ENCODE peak calls at places on chromosome 21, in seven cellular contexts. One of them, this sample, is unnamed.

GRCh38 chr21:44874497-44875331 is 1.2 kb upstream of the PTTG1IP start:
- DNase-seq in astrocyte of the cerebellum: no peak
- DNase-seq in fibroblast of gingiva: peak; percentile 18
- DNase-seq in hippocampal formation: peak; percentile 26
- DNase-seq in endodermal cell: peak; percentile 77
- DNase-seq in GOT3: no peak
- DNase-seq in activated CD8-positive, alpha-beta memory T cell treated with anti-CD3 and anti-CD28 coated beads for 1 hour: no peak
- DNase-seq in this sample: peak; percentile 80

GRCh38 chr21:38467369-38467768 is 30.9 kb downstream of the ERG start:
- DNase-seq in astrocyte of the cerebellum: no peak
- DNase-seq in activated CD8-positive, alpha-beta memory T cell treated with anti-CD3 and anti-CD28 coated beads for 1 hour: no peak
- DNase-seq in hippocampal formation: no peak
- DNase-seq in endodermal cell: no peak
- DNase-seq in GOT3: no peak
- DNase-seq in fibroblast of gingiva: no peak
- DNase-seq in this sample: no peak

GRCh38 chr21:27802816-27803475 is 836.1 kb upstream of the ADAMTS5 start:
- DNase-seq in fibroblast of gingiva: peak; percentile 66
- DNase-seq in activated CD8-positive, alpha-beta memory T cell treated with anti-CD3 and anti-CD28 coated beads for 1 hour: no peak
- DNase-seq in astrocyte of the cerebellum: peak; percentile 3
- DNase-seq in GOT3: no peak
- DNase-seq in hippocampal formation: peak; percentile 42
- DNase-seq in endodermal cell: peak; percentile 86
- DNase-seq in this sample: peak; percentile 45

GRCh38 chr21:46118305-46118870 is 20.5 kb downstream of the COL6A2 start:
- DNase-seq in fibroblast of gingiva: no peak
- DNase-seq in hippocampal formation: no peak
- DNase-seq in astrocyte of the cerebellum: no peak
- DNase-seq in endodermal cell: no peak
- DNase-seq in activated CD8-positive, alpha-beta memory T cell treated with anti-CD3 and anti-CD28 coated beads for 1 hour: no peak
- DNase-seq in GOT3: no peak
- DNase-seq in this sample: no peak

GRCh38 chr21:46061063-46061462 is 36.8 kb upstream of the COL6A2 start:
- DNase-seq in hippocampal formation: no peak
- DNase-seq in fibroblast of gingiva: no peak
- DNase-seq in activated CD8-positive, alpha-beta memory T cell treated with anti-CD3 and anti-CD28 coated beads for 1 hour: no peak
- DNase-seq in GOT3: no peak
- DNase-seq in endodermal cell: no peak
- DNase-seq in astrocyte of the cerebellum: no peak
- DNase-seq in this sample: no peak

GRCh38 chr21:35484856-35485255 is 435.8 kb upstream of the RUNX1 start:
- DNase-seq in astrocyte of the cerebellum: no peak
- DNase-seq in GOT3: no peak
- DNase-seq in fibroblast of gingiva: no peak
- DNase-seq in hippocampal formation: no peak
- DNase-seq in endodermal cell: no peak
- DNase-seq in activated CD8-positive, alpha-beta memory T cell treated with anti-CD3 and anti-CD28 coated beads for 1 hour: no peak
- DNase-seq in this sample: no peak

GRCh38 chr21:44702111-44702972 is 5.4 kb downstream of the KRTAP10-12 start:
- DNase-seq in astrocyte of the cerebellum: no peak
- DNase-seq in GOT3: no peak
- DNase-seq in fibroblast of gingiva: no peak
- DNase-seq in activated CD8-positive, alpha-beta memory T cell treated with anti-CD3 and anti-CD28 coated beads for 1 hour: no peak
- DNase-seq in hippocampal formation: no peak
- DNase-seq in endodermal cell: peak; percentile 46
- DNase-seq in this sample: no peak

GRCh38 chr21:31873696-31874599 is 1.1 kb downstream of the HUNK start:
- DNase-seq in endodermal cell: peak; percentile 90
- DNase-seq in fibroblast of gingiva: no peak
- DNase-seq in astrocyte of the cerebellum: no peak
- DNase-seq in GOT3: peak; percentile 21
- DNase-seq in hippocampal formation: no peak
- DNase-seq in activated CD8-positive, alpha-beta memory T cell treated with anti-CD3 and anti-CD28 coated beads for 1 hour: peak; percentile 24
- DNase-seq in this sample: peak; percentile 65

GRCh38 chr21:32572574-32573420 is 12.5 kb downstream of the TCP10L start:
- DNase-seq in astrocyte of the cerebellum: no peak
- DNase-seq in hippocampal formation: no peak
- DNase-seq in GOT3: no peak
- DNase-seq in activated CD8-positive, alpha-beta memory T cell treated with anti-CD3 and anti-CD28 coated beads for 1 hour: no peak
- DNase-seq in fibroblast of gingiva: no peak
- DNase-seq in endodermal cell: peak; percentile 51
- DNase-seq in this sample: peak; percentile 37

GRCh38 chr21:39321424-39321823 is 8.0 kb upstream of the BRWD1 start:
- DNase-seq in hippocampal formation: no peak
- DNase-seq in fibroblast of gingiva: peak; percentile 3
- DNase-seq in activated CD8-positive, alpha-beta memory T cell treated with anti-CD3 and anti-CD28 coated beads for 1 hour: no peak
- DNase-seq in GOT3: no peak
- DNase-seq in astrocyte of the cerebellum: no peak
- DNase-seq in endodermal cell: no peak
- DNase-seq in this sample: peak; percentile 78

GRCh38 chr21:33643658-33644311 is 1.5 kb downstream of the ITSN1 start:
- DNase-seq in astrocyte of the cerebellum: no peak
- DNase-seq in GOT3: no peak
- DNase-seq in hippocampal formation: no peak
- DNase-seq in activated CD8-positive, alpha-beta memory T cell treated with anti-CD3 and anti-CD28 coated beads for 1 hour: no peak
- DNase-seq in endodermal cell: peak; percentile 54
- DNase-seq in fibroblast of gingiva: peak; percentile 10
- DNase-seq in this sample: peak; percentile 51

GRCh38 chr21:38299651-38300050 is 42.9 kb downstream of the KCNJ15 start:
- DNase-seq in GOT3: no peak
- DNase-seq in hippocampal formation: no peak
- DNase-seq in activated CD8-positive, alpha-beta memory T cell treated with anti-CD3 and anti-CD28 coated beads for 1 hour: no peak
- DNase-seq in astrocyte of the cerebellum: no peak
- DNase-seq in endodermal cell: no peak
- DNase-seq in fibroblast of gingiva: no peak
- DNase-seq in this sample: no peak

GRCh38 chr21:37508341-37508740 is 141.8 kb downstream of the DYRK1A start:
- DNase-seq in activated CD8-positive, alpha-beta memory T cell treated with anti-CD3 and anti-CD28 coated beads for 1 hour: no peak
- DNase-seq in fibroblast of gingiva: no peak
- DNase-seq in GOT3: no peak
- DNase-seq in endodermal cell: no peak
- DNase-seq in astrocyte of the cerebellum: no peak
- DNase-seq in hippocampal formation: no peak
- DNase-seq in this sample: no peak

GRCh38 chr21:25640671-25641292 is 1.7 kb downstream of the JAM2 start:
- DNase-seq in fibroblast of gingiva: peak; percentile 44
- DNase-seq in endodermal cell: no peak
- DNase-seq in hippocampal formation: no peak
- DNase-seq in astrocyte of the cerebellum: no peak
- DNase-seq in GOT3: no peak
- DNase-seq in activated CD8-positive, alpha-beta memory T cell treated with anti-CD3 and anti-CD28 coated beads for 1 hour: no peak
- DNase-seq in this sample: no peak

GRCh38 chr21:21246007-21246406 is 247.8 kb downstream of the NCAM2 start:
- DNase-seq in GOT3: no peak
- DNase-seq in activated CD8-positive, alpha-beta memory T cell treated with anti-CD3 and anti-CD28 coated beads for 1 hour: no peak
- DNase-seq in fibroblast of gingiva: no peak
- DNase-seq in endodermal cell: no peak
- DNase-seq in hippocampal formation: no peak
- DNase-seq in astrocyte of the cerebellum: no peak
- DNase-seq in this sample: no peak

GRCh38 chr21:42093991-42094417 is 22.9 kb downstream of the UMODL1 start:
- DNase-seq in hippocampal formation: no peak
- DNase-seq in GOT3: peak; percentile 68
- DNase-seq in endodermal cell: no peak
- DNase-seq in astrocyte of the cerebellum: peak; percentile 98
- DNase-seq in activated CD8-positive, alpha-beta memory T cell treated with anti-CD3 and anti-CD28 coated beads for 1 hour: no peak
- DNase-seq in fibroblast of gingiva: peak; percentile 82
- DNase-seq in this sample: no peak

GRCh38 chr21:38460171-38460742 is 38.0 kb downstream of the ERG start:
- DNase-seq in activated CD8-positive, alpha-beta memory T cell treated with anti-CD3 and anti-CD28 coated beads for 1 hour: no peak
- DNase-seq in astrocyte of the cerebellum: peak; percentile 57
- DNase-seq in endodermal cell: no peak
- DNase-seq in GOT3: no peak
- DNase-seq in fibroblast of gingiva: no peak
- DNase-seq in hippocampal formation: no peak
- DNase-seq in this sample: no peak

GRCh38 chr21:36388835-36389234 is 3.6 kb downstream of the CHAF1B start:
- DNase-seq in astrocyte of the cerebellum: peak; percentile 66
- DNase-seq in hippocampal formation: peak; percentile 28
- DNase-seq in endodermal cell: peak; percentile 84
- DNase-seq in activated CD8-positive, alpha-beta memory T cell treated with anti-CD3 and anti-CD28 coated beads for 1 hour: no peak
- DNase-seq in fibroblast of gingiva: peak; percentile 36
- DNase-seq in GOT3: no peak
- DNase-seq in this sample: peak; percentile 49